ENCODE peak calls at places on chromosomes 12 and 14, in four cellular contexts. E, V, W and T are unnamed samples.

GRCh38 chr12:11553871-11554533 is 95.5 kb upstream of the ETV6 start:
- DNase-seq in E (peak), V (peak), W (peak), T (peak)

GRCh38 chr14:20044243-20044642 is 8.4 kb upstream of the OR4K13 start:
- DNase-seq in E (no peak), V (peak), W (no peak), T (no peak)

GRCh38 chr14:102822311-102822863 is 45.1 kb downstream of the TRAF3 start:
- DNase-seq in E (no peak), V (no peak), W (no peak), T (no peak)

GRCh38 chr14:100159107-100159864 is at the start of gene DEGS2:
- DNase-seq in E (peak), V (no peak), W (no peak), T (no peak)

GRCh38 chr12:124551268-124552144 is 15.9 kb downstream of the NCOR2 start:
- DNase-seq in E (peak), V (peak), W (no peak), T (no peak)

GRCh38 chr12:31370645-31371620 is 45.0 kb upstream of the SINHCAF start:
- DNase-seq in E (peak), V (peak), W (no peak), T (peak)

GRCh38 chr12:122078141-122079037 is at the start of gene MLXIP:
- DNase-seq in E (peak), V (peak), W (no peak), T (peak)

GRCh38 chr14:34650786-34651584 is 21.0 kb upstream of the SNX6 start:
- DNase-seq in E (no peak), V (no peak), W (no peak), T (no peak)

GRCh38 chr12:6234906-6235305 is 34.7 kb downstream of the CD9 start:
- DNase-seq in E (no peak), V (no peak), W (no peak), T (no peak)

GRCh38 chr14:20624495-20625070 is 16.9 kb downstream of the OR6S1 start:
- DNase-seq in E (peak), V (peak), W (no peak), T (no peak)

GRCh38 chr14:100899841-100900771 is 3.4 kb downstream of the RTL1 start:
- DNase-seq in E (peak), V (peak), W (no peak), T (peak)

GRCh38 chr12:101021911-101022388 is 188.1 kb downstream of the SLC5A8 start:
- DNase-seq in E (no peak), V (no peak), W (no peak), T (peak)

GRCh38 chr12:26239508-26240328 is 44.3 kb downstream of the SSPN start:
- DNase-seq in E (no peak), V (no peak), W (no peak), T (peak)

GRCh38 chr14:39203659-39204606 is 28.9 kb downstream of the PNN start:
- DNase-seq in E (peak), V (peak), W (no peak), T (peak)
- TF ChIP-seq NR2C2 in E (no peak), V (no peak), W (no peak), T (no peak)

GRCh38 chr12:42372154-42372791 is 46.3 kb downstream of the PPHLN1 start:
- DNase-seq in E (no peak), V (peak), W (peak), T (peak)

GRCh38 chr12:42373669-42374068 is 47.7 kb downstream of the PPHLN1 start:
- DNase-seq in E (no peak), V (no peak), W (no peak), T (no peak)

GRCh38 chr12:42364692-42365091 is 38.7 kb downstream of the PPHLN1 start:
- DNase-seq in E (peak), V (peak), W (no peak), T (no peak)

DNA sequence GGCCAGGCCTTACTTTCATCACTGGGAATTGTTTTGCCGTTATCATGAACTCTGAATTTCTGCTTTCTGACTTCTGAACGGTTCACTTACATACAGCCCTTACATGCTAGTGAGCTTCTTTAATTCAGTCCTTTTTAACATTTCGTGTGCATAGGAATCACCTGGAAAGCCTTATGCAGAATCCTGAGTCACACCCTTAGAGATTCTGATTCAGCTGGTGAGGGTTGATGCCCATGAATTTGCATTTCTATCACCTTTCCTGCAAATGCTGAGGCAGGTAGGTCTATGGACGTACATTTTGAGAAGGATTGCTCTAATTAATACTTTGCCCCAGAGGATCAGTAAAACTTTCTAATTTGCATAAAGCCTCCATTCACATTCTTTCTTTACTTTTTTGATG is 44.0 kb downstream of the PPHLN1 start:
- DNase-seq in E (no peak), V (no peak), W (no peak), T (no peak)
- TF ChIP-seq NR2C2 in E (no peak), V (no peak), W (no peak), T (no peak)

DNA sequence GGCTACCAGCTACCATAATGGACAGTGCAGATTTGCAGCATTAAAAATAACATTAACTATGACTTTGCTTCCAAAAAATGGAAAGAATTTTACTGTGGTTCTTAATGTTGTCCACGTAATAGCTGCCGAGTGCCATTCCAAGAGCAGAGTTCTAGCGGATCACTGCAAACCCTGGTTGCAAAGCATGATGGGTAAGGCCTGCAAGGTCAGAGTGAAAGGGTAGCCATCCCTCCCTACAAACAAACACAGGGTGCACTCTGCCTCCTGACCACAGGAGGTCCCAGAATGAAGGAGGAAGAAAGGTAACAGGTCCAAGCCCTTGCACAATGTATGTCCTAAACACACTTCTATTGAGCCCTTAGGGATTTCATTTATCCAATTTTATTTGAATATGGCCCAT is 157.6 kb downstream of the DPF3 start:
- DNase-seq in E (no peak), V (peak), W (no peak), T (peak)
- TF ChIP-seq NR2C2 in E (no peak), V (no peak), W (no peak), T (no peak)

GRCh38 chr12:129938089-129938488 is 34.3 kb upstream of the TMEM132D start:
- DNase-seq in E (no peak), V (no peak), W (no peak), T (no peak)

GRCh38 chr12:129941646-129942045 is 37.8 kb upstream of the TMEM132D start:
- DNase-seq in E (no peak), V (no peak), W (no peak), T (no peak)
- TF ChIP-seq NR2C2 in E (no peak), V (no peak), W (no peak), T (no peak)

DNA sequence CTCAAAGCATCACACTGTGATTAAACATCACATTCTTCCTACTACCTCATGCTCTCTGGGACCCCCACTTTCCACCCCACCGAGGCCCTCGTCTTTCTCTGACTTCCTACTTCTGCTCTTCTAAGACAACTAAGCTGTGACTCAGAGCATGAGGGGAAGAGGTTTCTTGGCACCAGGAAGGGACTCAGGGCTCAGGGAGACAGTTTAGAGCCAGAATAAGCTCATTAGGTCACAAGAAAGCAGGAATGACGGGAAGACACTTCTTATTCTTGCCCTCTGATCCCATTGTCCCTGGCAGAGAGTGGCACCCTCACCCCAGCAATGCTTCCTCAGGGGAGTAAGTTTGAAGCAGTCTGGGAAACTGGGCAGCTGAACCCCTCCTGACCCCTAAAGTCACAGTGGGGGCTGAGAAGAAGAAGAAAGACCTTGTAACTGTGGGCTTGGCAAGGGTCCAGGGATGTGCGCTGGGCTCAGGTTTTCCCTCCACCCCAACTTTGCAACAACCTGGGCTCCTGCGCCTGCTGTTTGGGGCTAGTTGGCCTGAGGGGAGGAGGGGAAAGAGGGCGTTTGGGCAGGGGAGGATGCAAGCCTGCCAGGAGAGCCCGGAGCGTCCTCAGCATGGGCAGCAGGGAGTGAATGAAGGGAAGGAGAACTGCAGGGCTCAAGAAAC is 64.6 kb upstream of the ACTN1 start:
- DNase-seq in E (no peak), V (no peak), W (no peak), T (no peak)
- TF ChIP-seq NR2C2 in E (no peak), V (no peak), W (no peak), T (no peak)